ENCODE peak calls at places on chromosomes 12 and 14, in six cellular contexts. R is HTR-8/SVneo, D is HS-5, T is adipocyte, C is NCI-H510A, S is NCI-H82. E is an unnamed sample.

GRCh38 chr12:91744613-91745012 is 401.0 kb downstream of the BTG1 start:
- DNase-seq in R (no peak), D (no peak), T (no peak), C (no peak), S (no peak), E (no peak)

GRCh38 chr12:57133916-57134315 is 5.6 kb downstream of the LRP1 start:
- DNase-seq in R (no peak), D (no peak), T (peak), C (no peak), S (no peak), E (no peak)

GRCh38 chr14:91361236-91361811 is 56.3 kb downstream of the CCDC88C start:
- DNase-seq in R (no peak), D (peak), T (peak), C (peak), S (no peak), E (peak)

GRCh38 chr12:14810953-14811483 is 3.0 kb downstream of the SMCO3 start:
- DNase-seq in R (no peak), D (no peak), T (peak), C (no peak), S (peak), E (peak)

GRCh38 chr12:31321565-31322228 is 4.3 kb downstream of the SINHCAF start:
- DNase-seq in R (no peak), D (no peak), T (peak), C (no peak), S (peak), E (peak)

GRCh38 chr12:115201928-115202327 is 518.0 kb upstream of the TBX3 start:
- DNase-seq in R (no peak), D (no peak), T (no peak), C (no peak), S (no peak), E (peak)

GRCh38 chr14:77889971-77890442 is 90.1 kb downstream of the ADCK1 start:
- DNase-seq in R (no peak), D (peak), T (peak), C (no peak), S (no peak), E (peak)

GRCh38 chr12:132761032-132761910 is at the start of gene ANKLE2:
- DNase-seq in R (peak), D (peak), T (peak), C (peak), S (peak), E (peak)

GRCh38 chr12:97404549-97404948 is 58.1 kb upstream of the RMST start:
- DNase-seq in R (peak), D (no peak), T (peak), C (peak), S (peak), E (peak)

GRCh38 chr12:98725481-98726247 is 80.6 kb downstream of the APAF1 start:
- DNase-seq in R (peak), D (peak), T (peak), C (no peak), S (peak), E (peak)